ENCODE peak calls at places on chromosomes 1 and 21, in five cellular contexts. E is A549, H is GM12878, T is HepG2, Z is K562. J is an unnamed sample.

GRCh38 chr1:192609110-192610079 is 26.6 kb upstream of the RGS13 start:
- DNase-seq in E (no peak), H (peak; percentile 96), T (no peak), Z (no peak), J (no peak)

GRCh38 chr21:25283720-25284119 is 323.6 kb downstream of the MRPL39 start:
- DNase-seq in E (peak; percentile 1), H (no peak), T (peak; percentile 0), Z (no peak), J (no peak)

GRCh38 chr1:70941563-70941962 is 106.1 kb downstream of the PTGER3 start:
- DNase-seq in E (no peak), H (no peak), T (no peak), Z (no peak), J (no peak)

GRCh38 chr1:172537827-172538391 is 5.0 kb downstream of the SUCO start:
- DNase-seq in E (no peak), H (no peak), T (no peak), Z (no peak), J (no peak)

GRCh38 chr21:41584603-41585176 is 76.7 kb upstream of the TMPRSS2 start:
- DNase-seq in E (no peak), H (no peak), T (no peak), Z (no peak), J (no peak)

GRCh38 chr1:78426398-78426797 is 64.4 kb upstream of the PTGFR start:
- DNase-seq in E (no peak), H (no peak), T (no peak), Z (no peak), J (no peak)

GRCh38 chr1:209646558-209646957 is 5.7 kb downstream of the LAMB3 start:
- DNase-seq in E (peak; percentile 23), H (no peak), T (no peak), Z (no peak), J (peak; percentile 52)

GRCh38 chr1:67134692-67135091 is at the start of gene C1orf141:
- DNase-seq in E (no peak), H (no peak), T (no peak), Z (no peak), J (peak; percentile 62)

GRCh38 chr1:177257596-177257995 is 86.8 kb downstream of the BRINP2 start:
- DNase-seq in E (no peak), H (no peak), T (no peak), Z (no peak), J (no peak)

GRCh38 chr1:210143465-210144062 is 89.0 kb upstream of the SERTAD4 start:
- DNase-seq in E (peak; percentile 75), H (no peak), T (peak; percentile 29), Z (peak; percentile 40), J (peak; percentile 68)

GRCh38 chr1:110187139-110187890 is 22.8 kb upstream of the KCNC4 start:
- DNase-seq in E (no peak), H (no peak), T (no peak), Z (no peak), J (no peak)

GRCh38 chr1:198491596-198491995 is 48.9 kb downstream of the ATP6V1G3 start:
- DNase-seq in E (no peak), H (no peak), T (no peak), Z (no peak), J (no peak)

GRCh38 chr1:100483230-100483629 is 54.7 kb upstream of the GPR88 start:
- DNase-seq in E (no peak), H (no peak), T (no peak), Z (no peak), J (no peak)

GRCh38 chr21:28229811-28230210 is 762.9 kb downstream of the LTN1 start:
- DNase-seq in E (peak; percentile 7), H (no peak), T (no peak), Z (no peak), J (no peak)

GRCh38 chr21:14120091-14120734 is 90.5 kb downstream of the LIPI start:
- DNase-seq in E (peak; percentile 34), H (peak; percentile 23), T (peak; percentile 11), Z (peak; percentile 52), J (peak; percentile 73)

GRCh38 chr1:182389619-182390047 is 2.0 kb downstream of the GLUL start:
- DNase-seq in E (no peak), H (no peak), T (peak; percentile 38), Z (no peak), J (no peak)

GRCh38 chr1:226063362-226064167 is 1.0 kb downstream of the H3-3A start:
- DNase-seq in E (peak; percentile 31), H (no peak), T (peak; percentile 12), Z (no peak), J (peak; percentile 43)

GRCh38 chr1:226060976-226061792 is 1.3 kb upstream of the H3-3A start:
- DNase-seq in E (peak; percentile 28), H (no peak), T (no peak), Z (no peak), J (no peak)

GRCh38 chr1:226061793-226062557 is 541 bp upstream of the H3-3A start:
- DNase-seq in E (peak; percentile 89), H (no peak), T (peak; percentile 70), Z (peak; percentile 96), J (peak; percentile 81)

GRCh38 chr1:226064168-226064815 is 1.8 kb downstream of the H3-3A start:
- DNase-seq in E (peak; percentile 26), H (no peak), T (peak; percentile 20), Z (no peak), J (no peak)

DNA sequence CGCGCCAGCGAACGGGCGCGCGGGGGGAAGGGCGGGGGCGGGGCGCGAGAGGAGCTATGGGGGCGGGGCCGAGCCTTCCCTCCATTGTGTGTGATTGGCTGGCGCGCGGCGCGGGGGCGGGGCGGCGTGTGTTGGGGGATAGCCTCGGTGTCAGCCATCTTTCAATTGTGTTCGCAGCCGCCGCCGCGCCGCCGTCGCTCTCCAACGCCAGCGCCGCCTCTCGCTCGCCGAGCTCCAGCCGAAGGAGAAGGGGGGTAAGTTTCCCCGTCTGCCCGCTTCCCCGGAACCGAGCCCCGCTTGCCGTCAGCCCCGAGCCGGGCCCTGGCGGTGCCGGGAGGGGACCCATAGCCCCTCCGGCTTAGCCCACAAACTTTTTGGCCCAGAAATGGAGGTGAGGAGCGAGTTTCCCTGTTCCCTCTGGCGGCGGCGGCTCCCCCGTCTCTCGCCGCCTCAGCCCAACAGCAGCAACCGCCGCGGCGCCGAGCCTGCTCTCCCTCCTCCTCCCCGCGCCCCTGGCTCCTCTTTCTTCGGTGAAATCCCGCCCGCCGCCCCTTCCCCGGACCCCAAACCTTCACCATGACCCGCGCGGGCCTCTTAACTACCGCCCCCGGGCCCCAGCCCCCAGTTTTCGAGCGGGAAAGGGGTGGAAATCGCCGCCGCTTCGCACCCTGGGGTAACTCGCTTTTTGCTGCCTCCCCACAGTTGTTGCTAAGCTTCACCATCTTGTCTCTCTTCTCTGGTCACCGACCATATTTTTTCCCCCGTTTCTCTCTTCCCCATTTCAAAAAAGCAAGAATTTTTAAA is at the start of gene H3-3A:
- DNase-seq in E (peak; percentile 96), H (peak; percentile 66), T (peak; percentile 87), Z (peak; percentile 98), J (peak; percentile 98)
- TF ChIP-seq CTCF in E (no peak), H (no peak), T (peak; percentile 13), Z (no peak), J (no peak)

GRCh38 chr1:8092603-8093141 is 66.6 kb upstream of the ERRFI1 start:
- DNase-seq in E (no peak), H (no peak), T (no peak), Z (no peak), J (no peak)

GRCh38 chr1:8091691-8092090 is 65.6 kb upstream of the ERRFI1 start:
- DNase-seq in E (no peak), H (no peak), T (no peak), Z (no peak), J (no peak)

GRCh38 chr1:8089535-8090228 is 63.6 kb upstream of the ERRFI1 start:
- DNase-seq in E (no peak), H (no peak), T (no peak), Z (no peak), J (no peak)

GRCh38 chr1:8093221-8093980 is 67.3 kb upstream of the ERRFI1 start:
- DNase-seq in E (no peak), H (no peak), T (no peak), Z (no peak), J (no peak)

DNA sequence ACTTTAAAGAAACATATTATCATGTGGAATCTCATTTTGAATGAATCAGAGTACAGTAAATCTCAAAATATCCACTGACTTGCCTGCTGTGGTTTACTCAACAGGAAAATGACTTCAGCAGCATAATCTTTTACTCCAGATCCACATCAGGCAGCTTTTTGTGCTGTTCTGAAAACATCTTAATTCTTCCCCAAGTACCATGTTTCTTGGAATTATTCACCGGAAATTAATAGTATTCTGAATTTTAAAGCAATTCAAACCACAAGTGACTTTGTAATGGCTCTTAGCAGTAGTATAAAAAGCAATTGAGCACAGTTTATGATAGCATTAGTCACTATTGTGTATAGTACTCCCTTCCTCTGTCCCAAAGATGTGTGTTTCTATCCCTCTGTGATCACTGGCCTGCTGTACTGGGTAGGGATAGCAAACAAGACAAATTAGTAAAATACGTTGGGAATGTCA is 64.2 kb upstream of the ERRFI1 start:
- DNase-seq in E (no peak), H (no peak), T (no peak), Z (no peak), J (no peak)
- TF ChIP-seq ESRRA in E (no peak), H (no peak), T (no peak), Z (no peak), J (no peak)

GRCh38 chr1:20365421-20366075 is 74.9 kb downstream of the VWA5B1 start:
- DNase-seq in E (no peak), H (no peak), T (no peak), Z (no peak), J (no peak)

GRCh38 chr1:20366076-20366765 is 75.5 kb downstream of the VWA5B1 start:
- DNase-seq in E (no peak), H (no peak), T (no peak), Z (no peak), J (peak; percentile 36)

GRCh38 chr1:20368866-20369545 is 78.3 kb downstream of the VWA5B1 start:
- DNase-seq in E (no peak), H (no peak), T (no peak), Z (no peak), J (no peak)

GRCh38 chr1:20367626-20368025 is 77.0 kb downstream of the VWA5B1 start:
- DNase-seq in E (no peak), H (no peak), T (no peak), Z (no peak), J (no peak)

GRCh38 chr1:20366766-20367602 is 76.3 kb downstream of the VWA5B1 start:
- DNase-seq in E (peak; percentile 46), H (no peak), T (peak; percentile 25), Z (peak; percentile 34), J (peak; percentile 81)
- TF ChIP-seq CTCF in E (peak; percentile 34), H (no peak), T (peak; percentile 51), Z (peak; percentile 19), J (peak; percentile 58)

DNA sequence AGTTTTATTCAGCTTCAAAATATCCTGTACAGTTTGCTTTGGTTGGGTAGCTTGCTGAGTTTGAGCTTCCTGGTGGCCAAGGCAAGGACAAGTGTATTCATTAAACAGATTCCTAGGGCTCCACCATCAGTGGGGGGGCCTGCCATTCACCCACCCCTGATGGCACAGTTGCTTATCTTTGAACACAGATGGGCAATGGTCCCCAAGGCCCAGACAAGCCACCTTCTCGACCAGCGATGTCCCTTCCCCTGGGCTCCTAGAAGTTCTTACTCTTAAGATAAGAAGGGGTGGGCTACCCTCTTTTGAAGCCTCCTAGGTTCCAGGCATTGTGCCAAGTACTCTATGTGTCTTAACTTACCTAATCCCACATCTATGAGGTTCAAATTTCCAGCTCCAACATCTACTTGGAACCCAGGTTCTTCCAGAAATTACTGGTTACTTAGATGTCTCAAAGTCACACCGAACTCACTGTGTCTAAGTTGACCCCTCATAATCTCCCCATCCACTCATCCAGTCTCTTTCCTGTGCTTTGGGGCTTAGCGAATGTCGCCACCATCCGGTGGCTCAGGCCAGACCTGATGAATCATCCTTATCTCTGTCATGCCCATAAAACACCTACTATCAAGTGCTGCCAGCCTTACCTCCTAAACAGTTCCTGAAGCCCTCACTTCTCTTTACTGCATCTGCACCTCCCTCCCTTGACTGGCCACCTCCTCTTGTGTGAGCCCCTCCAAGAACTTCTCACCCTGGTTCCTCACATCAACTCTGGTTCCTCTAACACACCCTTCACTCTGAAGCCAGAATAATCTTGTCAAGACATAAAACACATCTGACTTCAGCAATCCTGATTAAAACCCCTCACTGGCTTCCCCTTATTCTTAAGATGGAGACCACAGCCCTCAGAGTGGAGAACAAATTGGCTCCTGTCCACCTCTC is 50.1 kb downstream of the KLHDC7A start:
- DNase-seq in E (no peak), H (no peak), T (peak; percentile 21), Z (peak; percentile 67), J (peak; percentile 43)
- TF ChIP-seq ESRRA in E (no peak), H (no peak), T (no peak), Z (peak; percentile 18), J (no peak)

J was measured in WTC11.